ENCODE peak calls at places on chromosome 13, in six cellular contexts. O, L, W, X, I and F are unnamed samples. For H3K4me1, the result is how much of the 10 kb centered on the place peaks cover.

GRCh38 chr13:67466569-67466968 is 236.4 kb upstream of the PCDH9 start:
- DNase-seq in O (no peak), L (no peak), W (no peak), X (no peak), I (no peak), F (no peak)

GRCh38 chr13:31328549-31329229 is 128.9 kb downstream of the B3GLCT start:
- DNase-seq in O (no peak), L (peak), W (peak), X (no peak), I (peak), F (peak)

GRCh38 chr13:28329395-28330158 is 165.4 kb downstream of the FLT1 start:
- DNase-seq in O (no peak), L (no peak), W (peak), X (no peak), I (peak), F (peak)

GRCh38 chr13:76012091-76012721 is 376.1 kb downstream of the LMO7 start:
- DNase-seq in O (no peak), L (peak), W (peak), X (no peak), I (peak), F (peak)

GRCh38 chr13:31846984-31847752 is 107.8 kb downstream of the RXFP2 start:
- DNase-seq in O (no peak), L (peak), W (no peak), X (peak), I (no peak), F (peak)

GRCh38 chr13:27621116-27621365 is 651 bp upstream of the POLR1D start:
- DNase-seq in O (no peak), L (no peak), W (no peak), X (no peak), I (no peak), F (no peak)

GRCh38 chr13:50584856-50585580 is 258.5 kb downstream of the DLEU7 start:
- DNase-seq in O (no peak), L (peak), W (no peak), X (no peak), I (no peak), F (no peak)

GRCh38 chr13:45751882-45752281 is 49.8 kb downstream of the CBY2 start:
- DNase-seq in O (no peak), L (no peak), W (no peak), X (no peak), I (no peak), F (no peak)

GRCh38 chr13:35630551-35631275 is 154.2 kb upstream of the MAB21L1 start:
- DNase-seq in O (peak), L (peak), W (peak), X (peak), I (peak), F (peak)

GRCh38 chr13:111119966-111120365 is 4.9 kb downstream of the ARHGEF7 start:
- DNase-seq in O (no peak), L (no peak), W (no peak), X (no peak), I (peak), F (peak)

GRCh38 chr13:111121421-111121820 is 6.3 kb downstream of the ARHGEF7 start:
- DNase-seq in O (no peak), L (no peak), W (no peak), X (no peak), I (no peak), F (no peak)

GRCh38 chr13:111120913-111121312 is 5.8 kb downstream of the ARHGEF7 start:
- DNase-seq in O (no peak), L (no peak), W (no peak), X (no peak), I (no peak), F (no peak)

GRCh38 chr13:111118898-111119607 is 3.9 kb downstream of the ARHGEF7 start:
- DNase-seq in O (no peak), L (no peak), W (no peak), X (no peak), I (no peak), F (no peak)

DNA sequence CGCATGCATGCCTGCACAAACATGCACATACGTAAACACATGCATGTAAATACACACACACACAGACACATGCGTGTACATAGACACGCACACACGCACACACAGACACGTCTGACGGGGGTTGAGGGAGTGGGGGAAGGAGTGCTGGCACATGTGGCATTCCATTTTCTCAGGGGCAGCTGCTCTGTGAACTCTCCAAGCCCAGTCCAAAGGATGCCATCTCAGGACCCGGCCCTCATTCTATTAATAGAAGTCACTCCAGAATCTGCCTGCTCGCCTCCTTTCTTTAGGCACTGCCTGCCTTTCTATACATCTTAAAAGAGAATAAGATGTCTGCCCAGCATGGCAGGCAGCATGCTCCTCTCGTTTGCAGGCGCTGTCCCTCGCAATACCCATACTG is 5.3 kb downstream of the ARHGEF7 start:
- DNase-seq in O (no peak), L (no peak), W (no peak), X (no peak), I (no peak), F (no peak)
- H3K9ac ChIP-seq in O (no peak), L (no peak), W (no peak), X (no peak), I (no peak), F (no peak)

DNA sequence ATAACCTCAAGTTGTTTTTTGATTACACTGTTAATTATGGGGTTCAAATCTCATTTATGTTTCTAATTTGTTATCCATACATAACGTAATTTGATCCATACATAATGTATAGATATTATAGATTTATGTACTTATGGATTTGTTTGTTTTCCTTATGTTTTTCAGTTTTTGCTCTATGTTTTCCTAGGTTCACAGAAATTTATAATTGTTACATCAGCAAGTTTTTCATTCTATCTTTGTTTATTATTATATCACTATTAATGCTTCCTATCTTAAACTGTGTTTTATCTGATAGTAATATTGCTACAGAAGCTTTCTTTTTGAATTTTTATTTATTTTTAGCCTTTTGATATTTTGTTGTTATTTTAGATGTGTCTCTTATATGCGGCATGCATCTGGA is 194.3 kb upstream of the SOX21 start:
- DNase-seq in O (no peak), L (no peak), W (no peak), X (no peak), I (no peak), F (no peak)
- H3K4me1 ChIP-seq in O (under half), L (under half), W (under half), X (under half), I (under half), F (under half)

GRCh38 chr13:110233181-110233641 is 73.7 kb downstream of the COL4A1 start:
- DNase-seq in O (no peak), L (no peak), W (peak), X (peak), I (peak), F (peak)
- H3K9ac ChIP-seq in O (no peak), L (no peak), W (peak), X (no peak), I (no peak), F (peak)

GRCh38 chr13:93422980-93423554 is 196.5 kb downstream of the GPC6 start:
- DNase-seq in O (no peak), L (no peak), W (no peak), X (no peak), I (no peak), F (peak)
- H3K4me1 ChIP-seq in O (under half), L (under half), W (under half), X (under half), I (under half), F (under half)

GRCh38 chr13:112726018-112726767 is 36.4 kb downstream of the ATP11A start:
- DNase-seq in O (peak), L (no peak), W (no peak), X (no peak), I (no peak), F (no peak)

GRCh38 chr13:112723771-112724170 is 33.9 kb downstream of the ATP11A start:
- DNase-seq in O (no peak), L (no peak), W (no peak), X (no peak), I (no peak), F (no peak)

GRCh38 chr13:112724788-112725345 is 35.0 kb downstream of the ATP11A start:
- DNase-seq in O (no peak), L (no peak), W (no peak), X (no peak), I (no peak), F (no peak)

GRCh38 chr13:112727581-112727980 is 37.7 kb downstream of the ATP11A start:
- DNase-seq in O (peak), L (no peak), W (no peak), X (no peak), I (no peak), F (no peak)

GRCh38 chr13:112725346-112726017 is 35.6 kb downstream of the ATP11A start:
- DNase-seq in O (peak), L (no peak), W (peak), X (no peak), I (peak), F (no peak)
- H3K9ac ChIP-seq in O (no peak), L (no peak), W (no peak), X (no peak), I (no peak), F (no peak)

GRCh38 chr13:52786747-52787146 is 47.1 kb upstream of the CNMD start:
- DNase-seq in O (no peak), L (no peak), W (no peak), X (no peak), I (no peak), F (no peak)

GRCh38 chr13:52787212-52787611 is 47.6 kb upstream of the CNMD start:
- DNase-seq in O (no peak), L (no peak), W (no peak), X (no peak), I (no peak), F (no peak)

GRCh38 chr13:52783943-52784342 is 44.3 kb upstream of the CNMD start:
- DNase-seq in O (no peak), L (no peak), W (no peak), X (no peak), I (no peak), F (no peak)

GRCh38 chr13:52784591-52785340 is 45.1 kb upstream of the CNMD start:
- DNase-seq in O (no peak), L (no peak), W (no peak), X (no peak), I (no peak), F (no peak)

DNA sequence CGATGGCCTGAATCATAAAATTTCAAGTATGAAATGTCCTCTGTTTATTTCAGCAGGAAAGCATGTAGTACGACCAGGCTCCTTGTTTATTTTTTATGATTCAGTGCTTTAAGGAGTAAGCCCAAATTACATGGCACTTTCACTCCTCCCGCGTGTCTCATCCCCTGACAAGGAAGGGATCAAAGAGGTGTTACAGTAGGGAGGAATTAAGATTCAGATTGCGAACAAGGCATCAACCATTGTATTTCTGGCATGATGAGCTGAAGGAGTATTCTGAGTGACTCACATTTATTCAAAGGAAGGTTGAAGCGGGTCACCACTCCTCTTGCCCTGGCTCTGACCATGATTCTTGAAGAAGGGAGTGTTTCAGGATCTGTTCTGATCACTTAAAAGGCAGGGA is 46.1 kb upstream of the CNMD start:
- DNase-seq in O (no peak), L (no peak), W (no peak), X (no peak), I (no peak), F (no peak)
- H3K4me1 ChIP-seq in O (under half), L (under half), W (under half), X (under half), I (under half), F (under half)

GRCh38 chr13:113821847-113822246 is 42.0 kb downstream of the GAS6 start:
- DNase-seq in O (no peak), L (no peak), W (no peak), X (no peak), I (no peak), F (no peak)

GRCh38 chr13:113822266-113822665 is 41.6 kb downstream of the GAS6 start:
- DNase-seq in O (no peak), L (no peak), W (no peak), X (no peak), I (no peak), F (no peak)

GRCh38 chr13:113819731-113820715 is 43.9 kb downstream of the GAS6 start:
- DNase-seq in O (no peak), L (no peak), W (no peak), X (no peak), I (no peak), F (no peak)

GRCh38 chr13:113819341-113819730 is 44.5 kb downstream of the GAS6 start:
- DNase-seq in O (no peak), L (no peak), W (no peak), X (no peak), I (no peak), F (no peak)

DNA sequence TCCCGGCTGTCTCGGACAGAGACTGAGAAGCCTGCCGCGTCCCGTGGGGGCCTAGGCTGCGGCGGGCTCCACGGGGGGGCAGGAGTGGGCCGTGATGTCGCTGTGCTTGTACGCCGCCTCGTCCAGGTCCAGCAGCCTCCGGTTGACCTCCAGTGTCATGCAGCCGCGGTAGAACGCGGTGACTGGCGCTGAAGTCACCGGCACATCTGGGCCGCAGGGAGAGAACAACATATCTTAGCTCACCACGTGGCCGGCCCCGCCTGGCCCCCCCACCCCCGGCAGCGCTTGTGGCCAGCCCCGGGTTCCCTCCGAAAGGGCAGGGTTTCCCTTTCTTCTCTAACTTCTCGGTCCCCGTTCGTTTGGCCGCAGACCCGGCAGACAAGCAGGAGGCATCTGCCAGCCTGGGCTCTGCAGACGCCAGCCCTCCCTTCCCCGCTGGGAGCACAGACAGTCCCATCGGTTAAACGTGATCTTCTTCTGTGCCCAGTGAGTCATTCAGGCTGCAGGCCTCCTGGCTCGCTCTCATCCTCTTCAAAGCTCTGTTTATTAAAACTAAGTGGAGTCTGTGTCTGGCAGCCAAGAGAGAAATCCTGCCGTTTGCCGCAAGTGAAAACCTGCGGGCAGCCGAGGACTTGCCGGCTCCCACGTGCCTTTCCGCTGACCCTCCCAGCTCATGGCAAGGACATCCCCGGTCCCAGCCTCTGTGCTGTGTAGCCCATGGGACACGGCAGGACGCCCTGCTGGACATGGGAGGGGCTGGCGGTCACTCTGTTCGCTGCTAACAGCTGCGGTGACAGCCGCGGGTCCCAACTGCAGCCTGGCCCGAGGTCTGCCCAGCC is 42.8 kb downstream of the GAS6 start:
- DNase-seq in O (no peak), L (no peak), W (peak), X (peak), I (peak), F (peak)
- H3K9ac ChIP-seq in O (no peak), L (no peak), W (peak), X (peak), I (peak), F (peak)